ENCODE peak calls at places on chromosomes 12 and 14, in eight cellular contexts. Z is stimulated activated CD8-positive, alpha-beta memory T cell treated with anti-CD3 and anti-CD28 coated beads, Interleukin-2, amount 100 ng/mL, for 1 hour; I is stimulated activated naive CD8-positive, alpha-beta T cell treated with anti-CD3 and anti-CD28 coated beads, Interleukin-15, Interleukin-2, amounts not matched to agents 100 U/mL and 50 U/mL, for 24 hours; B is activated naive CD4-positive, alpha-beta T cell treated with anti-CD3 and anti-CD28 coated beads, Interleukin-2, amount 10 ng/mL, durations not matched to agents 7 days and 5 days; S is Caco-2; D is neural progenitor cell; L is RWPE2; O is MV-4-11. U is an unnamed sample.
A peak's percentile ranks its signal among the peaks of the same experiment; 100 is the strongest.

GRCh38 chr12:20601668-20602280 is 93.4 kb upstream of the SLCO1C1 start:
- DNase-seq in B (no peak), S (peak; percentile 17), I (no peak), L (no peak), O (peak; percentile 10), D (peak; percentile 14), Z (no peak), U (no peak)

GRCh38 chr12:116130431-116130830 is 147.1 kb downstream of the MED13L start:
- DNase-seq in B (no peak), S (no peak), D (no peak), Z (no peak), I (no peak), L (no peak), O (no peak), U (no peak)

GRCh38 chr12:16349132-16349463 is 1.7 kb downstream of the MGST1 start:
- DNase-seq in Z (no peak), L (no peak), I (no peak), O (peak; percentile 80), B (no peak), D (peak; percentile 6), S (peak; percentile 11), U (peak; percentile 85)

GRCh38 chr12:69065804-69066203 is 132.8 kb upstream of the CPM start:
- DNase-seq in B (no peak), S (no peak), O (no peak), Z (no peak), I (no peak), L (no peak), D (no peak), U (no peak)

GRCh38 chr14:68539839-68540238 is 253.0 kb downstream of the ZFP36L1 start:
- DNase-seq in D (no peak), Z (no peak), S (no peak), B (no peak), L (no peak), O (no peak), I (no peak), U (no peak)

GRCh38 chr12:16344269-16344668 is 3.2 kb upstream of the MGST1 start:
- DNase-seq in Z (no peak), B (no peak), I (no peak), D (no peak), L (no peak), O (no peak), S (peak; percentile 12), U (no peak)

GRCh38 chr14:97233319-97233980 is 436.3 kb downstream of the VRK1 start:
- DNase-seq in Z (no peak), D (no peak), O (no peak), L (no peak), B (no peak), S (no peak), I (no peak), U (no peak)

GRCh38 chr14:50260511-50260910 is 29.1 kb upstream of the SOS2 start:
- DNase-seq in O (peak; percentile 29), Z (no peak), I (no peak), S (peak; percentile 27), B (peak; percentile 39), L (no peak), D (peak; percentile 26), U (peak; percentile 22)

GRCh38 chr14:92719890-92720323 is 28.5 kb downstream of the LGMN start:
- DNase-seq in Z (no peak), O (no peak), I (no peak), B (no peak), D (no peak), S (peak; percentile 34), L (no peak), U (no peak)

U was measured in mammary epithelial cell.